ENCODE peak calls at places on chromosomes 2 and 18, in eight cellular contexts. P is CD4-positive, alpha-beta T cell; V is GOT3; D is immature natural killer cell; H is foreskin keratinocyte; U is HEK293T; Q is CD8-positive, alpha-beta memory T cell; K is WTC11. A is an unnamed sample.

GRCh38 chr2:81077396-81077795 is 772.8 kb upstream of the LRRTM1 start:
- DNase-seq in P (no peak), V (no peak), D (no peak), H (no peak), U (no peak), Q (no peak), K (peak; percentile 12), A (no peak)

GRCh38 chr2:218146056-218146455 is 20.2 kb downstream of the CXCR2 start:
- DNase-seq in P (no peak), V (no peak), D (no peak), H (no peak), U (no peak), Q (no peak), K (no peak), A (no peak)

GRCh38 chr2:127606594-127607398 is 39.2 kb upstream of the GPR17 start:
- DNase-seq in P (no peak), V (no peak), D (no peak), H (no peak), U (no peak), Q (no peak), K (no peak), A (no peak)

GRCh38 chr2:107383706-107384105 is 443.0 kb upstream of the RGPD4 start:
- DNase-seq in P (no peak), V (no peak), D (no peak), H (no peak), U (no peak), Q (no peak), K (no peak), A (no peak)

GRCh38 chr2:23585218-23585945 is 200.4 kb downstream of the KLHL29 start:
- DNase-seq in P (no peak), V (no peak), D (no peak), H (no peak), U (no peak), Q (no peak), K (no peak), A (peak; percentile 55)

GRCh38 chr2:172964511-172964910 is 111.1 kb upstream of the MAP3K20 start:
- DNase-seq in P (no peak), V (no peak), D (no peak), H (no peak), U (no peak), Q (no peak), K (no peak), A (no peak)

GRCh38 chr2:37764739-37765138 is 93.3 kb upstream of the CDC42EP3 start:
- DNase-seq in P (no peak), V (no peak), D (no peak), H (no peak), U (no peak), Q (no peak), K (no peak), A (no peak)

GRCh38 chr2:66270247-66270646 is 164.7 kb upstream of the MEIS1 start:
- DNase-seq in P (no peak), V (no peak), D (no peak), H (peak; percentile 73), U (no peak), Q (no peak), K (no peak), A (no peak)

GRCh38 chr2:135676031-135676430 is 65.6 kb upstream of the UBXN4 start:
- DNase-seq in P (no peak), V (no peak), D (no peak), H (no peak), U (no peak), Q (no peak), K (no peak), A (no peak)

GRCh38 chr2:131659168-131659572 is 131.5 kb downstream of the CCDC74A start:
- DNase-seq in P (no peak), V (no peak), D (no peak), H (no peak), U (no peak), Q (no peak), K (no peak), A (no peak)

GRCh38 chr2:152445791-152446201 is 110.8 kb downstream of the FMNL2 start:
- DNase-seq in P (no peak), V (no peak), D (no peak), H (peak; percentile 94), U (no peak), Q (no peak), K (no peak), A (no peak)

GRCh38 chr2:135688978-135689377 is 52.7 kb upstream of the UBXN4 start:
- DNase-seq in P (no peak), V (no peak), D (no peak), H (no peak), U (no peak), Q (no peak), K (no peak), A (no peak)

GRCh38 chr2:224749136-224749535 is 33.0 kb upstream of the CCDC195 start:
- DNase-seq in P (no peak), V (no peak), D (no peak), H (no peak), U (peak; percentile 14), Q (no peak), K (no peak), A (no peak)

GRCh38 chr2:201969938-201970785 is 63.5 kb upstream of the FZD7 start:
- DNase-seq in P (no peak), V (no peak), D (no peak), H (no peak), U (no peak), Q (no peak), K (no peak), A (no peak)

GRCh38 chr2:121285077-121285449 is at the start of gene TFCP2L1:
- DNase-seq in P (no peak), V (no peak), D (no peak), H (peak; percentile 44), U (peak; percentile 68), Q (peak; percentile 19), K (peak; percentile 68), A (no peak)

GRCh38 chr2:72793798-72794447 is 31.9 kb downstream of the EXOC6B start:
- DNase-seq in P (no peak), V (no peak), D (no peak), H (peak; percentile 8), U (no peak), Q (no peak), K (no peak), A (no peak)

GRCh38 chr18:10928971-10929373 is 220.4 kb downstream of the PIEZO2 start:
- DNase-seq in P (no peak), V (no peak), D (no peak), H (peak; percentile 43), U (no peak), Q (no peak), K (no peak), A (no peak)

GRCh38 chr2:241776336-241777166 is at the start of gene GAL3ST2:
- DNase-seq in P (no peak), V (no peak), D (no peak), H (no peak), U (no peak), Q (no peak), K (no peak), A (no peak)

GRCh38 chr2:74524955-74525716 is 895 bp downstream of the DQX1 start:
- DNase-seq in P (no peak), V (no peak), D (no peak), H (no peak), U (no peak), Q (no peak), K (no peak), A (no peak)

GRCh38 chr2:9770308-9771100 is 72.8 kb upstream of the TAF1B start:
- DNase-seq in P (peak; percentile 33), V (peak; percentile 7), D (peak; percentile 54), H (peak; percentile 52), U (peak; percentile 78), Q (peak; percentile 30), K (peak; percentile 77), A (peak; percentile 95)

GRCh38 chr2:28345619-28346018 is 47.0 kb upstream of the FOSL2 start:
- DNase-seq in P (no peak), V (no peak), D (no peak), H (no peak), U (no peak), Q (no peak), K (no peak), A (no peak)

GRCh38 chr18:70384181-70384790 is 95.4 kb downstream of the SOCS6 start:
- DNase-seq in P (no peak), V (peak; percentile 35), D (no peak), H (peak; percentile 98), U (no peak), Q (no peak), K (no peak), A (no peak)

GRCh38 chr2:199392363-199392762 is 65.4 kb downstream of the SATB2 start:
- DNase-seq in P (no peak), V (no peak), D (no peak), H (no peak), U (no peak), Q (no peak), K (no peak), A (no peak)

GRCh38 chr18:62585274-62586147 is 62.7 kb downstream of the ZCCHC2 start:
- DNase-seq in P (no peak), V (no peak), D (no peak), H (no peak), U (no peak), Q (no peak), K (no peak), A (no peak)

GRCh38 chr2:102484310-102485061 is 11.5 kb downstream of the SLC9A4 start:
- DNase-seq in P (no peak), V (no peak), D (no peak), H (no peak), U (no peak), Q (no peak), K (no peak), A (no peak)

GRCh38 chr2:39492095-39492590 is 55.1 kb upstream of the MAP4K3 start:
- DNase-seq in P (no peak), V (no peak), D (no peak), H (peak; percentile 95), U (no peak), Q (no peak), K (no peak), A (no peak)

GRCh38 chr18:11963991-11964484 is 17.3 kb upstream of the IMPA2 start:
- DNase-seq in P (no peak), V (no peak), D (no peak), H (no peak), U (peak; percentile 18), Q (no peak), K (no peak), A (no peak)

GRCh38 chr2:1140389-1141003 is 189.8 kb downstream of the SNTG2 start:
- DNase-seq in P (no peak), V (no peak), D (peak; percentile 37), H (no peak), U (peak; percentile 77), Q (peak; percentile 21), K (peak; percentile 84), A (no peak)

GRCh38 chr2:43266692-43267091 is 40.3 kb upstream of the ZFP36L2 start:
- DNase-seq in P (no peak), V (no peak), D (no peak), H (no peak), U (no peak), Q (no peak), K (no peak), A (no peak)

GRCh38 chr2:219645631-219646527 is 18.4 kb downstream of the SLC4A3 start:
- DNase-seq in P (no peak), V (no peak), D (no peak), H (peak; percentile 80), U (no peak), Q (no peak), K (no peak), A (no peak)

GRCh38 chr18:8468911-8469310 is 140.3 kb upstream of the RAB12 start:
- DNase-seq in P (no peak), V (no peak), D (no peak), H (no peak), U (no peak), Q (no peak), K (no peak), A (peak; percentile 61)

GRCh38 chr2:71554706-71555056 is 101.3 kb downstream of the DYSF start:
- DNase-seq in P (no peak), V (no peak), D (no peak), H (no peak), U (no peak), Q (no peak), K (no peak), A (no peak)

GRCh38 chr2:20637147-20637546 is 13.8 kb downstream of the HS1BP3 start:
- DNase-seq in P (no peak), V (no peak), D (no peak), H (no peak), U (no peak), Q (no peak), K (no peak), A (no peak)

GRCh38 chr2:217593732-217594131 is 409.1 kb downstream of the TNS1 start:
- DNase-seq in P (no peak), V (no peak), D (no peak), H (no peak), U (no peak), Q (no peak), K (no peak), A (no peak)

A was measured in NCI-H1694.